ENCODE peak calls at places on chromosomes 5 and 9, in ten cellular contexts. C is AG10803; R is activated naive CD8-positive, alpha-beta T cell treated with anti-CD3 and anti-CD28 coated beads for 36 hours; Y is COLO829; T is cardiac muscle cell; A is ELR; D is NCI-H748 treated with DMSO at 0.1 percent for 48 hours; F is brain pericyte; X is HuH-7; V is amniotic stem cell. E is an unnamed sample.

GRCh38 chr9:116274293-116274692 is 120.7 kb downstream of the PAPPA start:
- DNase-seq in T (peak; percentile 74), D (no peak), X (no peak), A (no peak), V (no peak), C (no peak), Y (peak; percentile 63), F (no peak), R (no peak), E (no peak)

GRCh38 chr9:971901-972511 is 4.4 kb upstream of the DMRT3 start:
- DNase-seq in X (no peak), T (no peak), C (no peak), R (no peak), F (no peak), V (no peak), A (no peak), D (no peak), Y (no peak), E (no peak)

GRCh38 chr9:81071108-81071507 is 618.2 kb downstream of the TLE1 start:
- DNase-seq in X (no peak), A (no peak), F (no peak), R (no peak), T (no peak), Y (no peak), C (no peak), V (no peak), D (no peak), E (no peak)

GRCh38 chr9:98438701-98439100 is 183.3 kb upstream of the TBC1D2 start:
- DNase-seq in T (peak; percentile 9), R (no peak), V (no peak), X (no peak), D (no peak), C (peak; percentile 42), Y (no peak), F (no peak), A (no peak), E (no peak)

GRCh38 chr5:99320461-99320860 is 391.7 kb upstream of the CHD1 start:
- DNase-seq in V (no peak), T (no peak), R (no peak), F (no peak), X (no peak), D (no peak), A (no peak), Y (no peak), C (no peak), E (peak; percentile 2)

GRCh38 chr5:80481019-80481893 is 6.6 kb upstream of the FAM151B start:
- DNase-seq in D (peak; percentile 47), R (peak; percentile 6), Y (peak; percentile 39), C (peak; percentile 69), F (no peak), V (peak; percentile 40), A (peak; percentile 75), X (peak; percentile 46), T (peak; percentile 78), E (peak; percentile 58)

GRCh38 chr5:81773148-81773547 is 22.3 kb upstream of the SSBP2 start:
- DNase-seq in T (no peak), A (no peak), Y (no peak), X (no peak), R (no peak), D (no peak), C (no peak), V (no peak), F (no peak), E (no peak)

GRCh38 chr5:56440871-56441740 is 208.0 kb upstream of the ANKRD55 start:
- DNase-seq in F (no peak), R (no peak), X (no peak), Y (no peak), V (no peak), T (peak; percentile 93), C (peak; percentile 93), A (peak; percentile 34), D (peak; percentile 64), E (peak; percentile 95)

GRCh38 chr9:30609713-30610112 is 1774.7 kb upstream of the ACO1 start:
- DNase-seq in V (no peak), F (no peak), Y (peak; percentile 1), X (no peak), D (no peak), R (no peak), T (no peak), A (no peak), C (no peak), E (no peak)

GRCh38 chr5:15526413-15526812 is 26.4 kb downstream of the FBXL7 start:
- DNase-seq in R (no peak), T (no peak), C (no peak), F (no peak), D (no peak), A (no peak), V (no peak), Y (no peak), X (no peak), E (no peak)

GRCh38 chr9:72997387-72997995 is 44.6 kb upstream of the ALDH1A1 start:
- DNase-seq in D (no peak), A (no peak), R (no peak), V (no peak), F (no peak), X (peak; percentile 38), C (no peak), Y (no peak), T (no peak), E (no peak)